ENCODE peak calls at places on chromosomes 2 and 18, in ten cellular contexts. C, O, R, J, I, A, N, U, M and D are unnamed samples. For H3K9me3, the result is how much of the 10 kb centered on the place peaks cover.

GRCh38 chr2:150572961-150573395 is 85.5 kb upstream of the RND3 start:
- DNase-seq in I (no peak), M (no peak), C (no peak), A (no peak), U (peak), R (no peak), O (no peak), N (no peak), J (no peak), D (no peak)

GRCh38 chr2:171763602-171764001 is 76.3 kb downstream of the DYNC1I2 start:
- DNase-seq in I (no peak), J (no peak), R (no peak), N (no peak), O (no peak), C (no peak), M (no peak), U (no peak), A (no peak), D (no peak)

GRCh38 chr2:217749009-217749408 is 253.8 kb downstream of the TNS1 start:
- DNase-seq in M (no peak), C (no peak), I (no peak), A (no peak), N (no peak), O (no peak), U (no peak), R (no peak), J (no peak), D (no peak)

GRCh38 chr2:212451786-212452200 is 86.8 kb downstream of the ERBB4 start:
- DNase-seq in J (peak), M (peak), N (peak), C (no peak), U (peak), R (no peak), O (peak), A (no peak), I (no peak), D (peak)

GRCh38 chr2:216316743-216317142 is 55.5 kb downstream of the MARCHF4 start:
- DNase-seq in M (no peak), I (no peak), N (peak), A (no peak), O (no peak), U (no peak), R (no peak), C (no peak), J (no peak), D (no peak)

GRCh38 chr2:214004463-214004862 is 406.4 kb upstream of the VWC2L start:
- DNase-seq in C (no peak), U (no peak), J (no peak), A (no peak), I (no peak), M (no peak), O (no peak), N (no peak), R (no peak), D (no peak)

GRCh38 chr2:85385746-85386145 is 24.4 kb downstream of the CAPG start:
- DNase-seq in N (no peak), I (no peak), C (no peak), M (no peak), U (no peak), A (no peak), J (no peak), R (no peak), O (no peak), D (no peak)

GRCh38 chr2:138948070-138948539 is 167.9 kb upstream of the NXPH2 start:
- DNase-seq in R (no peak), A (no peak), C (peak), I (no peak), J (peak), M (no peak), O (peak), N (no peak), U (peak), D (peak)

GRCh38 chr2:43642363-43642762 is 5.3 kb downstream of the PLEKHH2 start:
- DNase-seq in J (no peak), M (no peak), N (no peak), C (no peak), A (no peak), I (no peak), U (no peak), R (no peak), O (no peak), D (no peak)

GRCh38 chr2:61510674-61511671 is 27.2 kb downstream of the XPO1 start:
- DNase-seq in J (no peak), A (no peak), M (no peak), I (no peak), N (no peak), U (no peak), C (no peak), O (no peak), R (no peak), D (no peak)

GRCh38 chr2:62333961-62334360 is 138.0 kb downstream of the B3GNT2 start:
- DNase-seq in R (no peak), A (peak), J (no peak), I (no peak), M (no peak), N (no peak), C (no peak), O (no peak), U (no peak), D (no peak)

GRCh38 chr18:51578403-51578980 is 381.0 kb upstream of the MEX3C start:
- DNase-seq in N (no peak), U (no peak), C (no peak), M (no peak), J (no peak), A (no peak), R (no peak), I (no peak), O (no peak), D (no peak)

GRCh38 chr18:54626779-54627178 is 35.7 kb downstream of the DYNAP start:
- DNase-seq in U (no peak), J (no peak), A (no peak), M (no peak), I (no peak), N (no peak), R (no peak), O (no peak), C (no peak), D (no peak)

GRCh38 chr18:34631071-34631470 is 79.0 kb upstream of the DTNA start:
- DNase-seq in I (no peak), J (no peak), M (no peak), C (no peak), O (no peak), R (no peak), A (no peak), U (no peak), N (no peak), D (peak)

GRCh38 chr2:240204431-240205276 is 64.2 kb upstream of the OTOS start:
- DNase-seq in U (no peak), A (no peak), R (no peak), M (no peak), J (no peak), O (no peak), I (no peak), N (no peak), C (no peak), D (no peak)

GRCh38 chr2:78994789-78995188 is 30.7 kb upstream of the REG3G start:
- DNase-seq in J (no peak), N (no peak), R (no peak), M (no peak), O (peak), U (no peak), C (no peak), I (no peak), A (no peak), D (no peak)

GRCh38 chr2:152383702-152384101 is 48.7 kb downstream of the FMNL2 start:
- DNase-seq in U (no peak), M (no peak), I (no peak), A (no peak), N (no peak), J (peak), C (no peak), O (no peak), R (no peak), D (no peak)

GRCh38 chr2:27907547-27907946 is 17.0 kb downstream of the BABAM2 start:
- DNase-seq in O (no peak), M (no peak), C (no peak), R (no peak), N (no peak), U (no peak), I (no peak), A (no peak), J (no peak), D (no peak)

GRCh38 chr18:36454848-36455458 is 157.4 kb downstream of the FHOD3 start:
- DNase-seq in J (no peak), M (no peak), A (no peak), I (no peak), C (no peak), N (no peak), U (no peak), O (no peak), R (no peak), D (no peak)

GRCh38 chr2:58432491-58433166 is 191.5 kb upstream of the FANCL start:
- DNase-seq in O (no peak), R (no peak), I (no peak), N (no peak), A (no peak), U (no peak), J (no peak), M (no peak), C (no peak), D (no peak)

GRCh38 chr18:8654482-8655451 is 45.5 kb downstream of the RAB12 start:
- DNase-seq in M (no peak), U (no peak), C (no peak), A (peak), O (no peak), J (peak), R (no peak), N (peak), I (no peak), D (peak)

GRCh38 chr18:53819671-53820070 is 404.8 kb downstream of the MBD2 start:
- DNase-seq in O (no peak), R (no peak), J (no peak), I (no peak), A (no peak), N (no peak), U (no peak), M (no peak), C (no peak), D (no peak)

GRCh38 chr18:23617412-23618009 is 31.2 kb upstream of the NPC1 start:
- DNase-seq in U (no peak), N (no peak), A (no peak), I (no peak), R (no peak), J (no peak), C (no peak), M (no peak), O (no peak), D (no peak)

GRCh38 chr2:40130251-40130994 is 321.5 kb downstream of the SLC8A1 start:
- DNase-seq in I (no peak), N (no peak), A (peak), C (no peak), M (no peak), R (no peak), U (no peak), J (peak), O (no peak), D (no peak)

GRCh38 chr18:44130365-44130942 is 550.2 kb upstream of the SETBP1 start:
- DNase-seq in I (no peak), C (no peak), A (peak), O (peak), J (peak), U (no peak), R (no peak), N (peak), M (peak), D (peak)

GRCh38 chr2:181397331-181397730 is 59.9 kb upstream of the ITGA4 start:
- DNase-seq in C (no peak), U (no peak), J (no peak), A (no peak), O (no peak), R (no peak), N (no peak), I (no peak), M (no peak), D (no peak)

GRCh38 chr2:206289391-206289790 is 14.9 kb downstream of the ZDBF2 start:
- DNase-seq in A (no peak), U (no peak), R (no peak), M (no peak), I (no peak), N (no peak), O (no peak), J (no peak), C (no peak), D (no peak)

GRCh38 chr2:64400733-64401500 is 53.0 kb upstream of the LGALSL start:
- DNase-seq in I (no peak), R (peak), N (no peak), A (no peak), M (no peak), O (no peak), C (no peak), U (no peak), J (no peak), D (no peak)

GRCh38 chr18:45342166-45342565 is 273.1 kb upstream of the SLC14A2 start:
- DNase-seq in C (no peak), M (no peak), I (no peak), U (no peak), R (no peak), O (no peak), N (no peak), A (no peak), J (no peak), D (no peak)

GRCh38 chr18:45337477-45337876 is 277.8 kb upstream of the SLC14A2 start:
- DNase-seq in N (no peak), R (no peak), O (no peak), I (no peak), M (no peak), U (no peak), C (no peak), J (no peak), A (no peak), D (no peak)

GRCh38 chr18:45341454-45341853 is 273.8 kb upstream of the SLC14A2 start:
- DNase-seq in C (no peak), O (no peak), U (no peak), A (no peak), M (no peak), J (no peak), R (no peak), I (no peak), N (no peak), D (no peak)

GRCh38 chr18:45340884-45341283 is 274.4 kb upstream of the SLC14A2 start:
- DNase-seq in J (no peak), M (no peak), O (no peak), I (no peak), A (no peak), C (no peak), R (no peak), U (no peak), N (no peak), D (no peak)

DNA sequence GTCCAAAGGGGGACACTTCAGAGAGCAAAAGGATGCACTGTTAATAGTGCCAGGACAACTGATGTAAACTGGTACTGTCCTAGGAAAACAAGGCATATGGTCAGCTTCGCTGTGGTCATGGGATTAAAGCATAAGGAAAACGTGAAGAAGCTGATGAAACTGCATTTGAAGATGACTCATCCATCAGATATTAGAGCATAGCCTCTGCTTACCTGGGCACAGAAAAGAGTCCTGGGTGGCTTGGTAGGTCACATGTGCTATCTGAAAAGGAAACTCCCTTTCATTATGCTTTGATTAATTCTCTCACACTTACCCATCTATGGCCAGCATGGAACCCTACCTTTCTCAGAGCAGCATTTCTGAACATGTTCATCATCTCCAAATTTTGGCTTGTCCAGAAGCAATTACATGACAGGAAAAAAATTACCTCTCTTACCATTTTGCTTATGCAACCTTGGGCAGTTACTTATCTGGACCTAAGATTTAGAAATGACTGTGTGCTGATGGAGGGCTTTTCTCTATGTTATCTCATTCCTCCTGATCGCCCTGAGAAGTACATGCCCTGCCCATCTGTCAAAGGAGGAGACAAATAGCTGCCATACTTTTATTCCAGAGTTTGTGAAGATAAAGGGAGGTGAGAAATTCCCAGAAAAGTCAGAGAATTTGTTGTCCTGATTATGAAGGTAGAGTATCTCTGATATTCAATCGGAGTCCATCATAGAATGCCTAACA is 275.3 kb upstream of the SLC14A2 start:
- DNase-seq in U (no peak), C (no peak), M (no peak), I (no peak), N (no peak), R (no peak), O (no peak), A (no peak), J (no peak), D (no peak)
- H3K9me3 ChIP-seq in U (under half), C (under half), M (under half), I (under half), N (under half), R (under half), O (under half), A (under half), J (under half), D (under half)

GRCh38 chr2:5145801-5146200 is 546.4 kb upstream of the SOX11 start:
- DNase-seq in R (no peak), I (no peak), O (no peak), C (no peak), M (no peak), U (no peak), J (no peak), N (no peak), A (no peak), D (no peak)

GRCh38 chr2:5150871-5151270 is 541.3 kb upstream of the SOX11 start:
- DNase-seq in N (no peak), M (no peak), I (no peak), R (no peak), J (no peak), A (no peak), U (no peak), O (no peak), C (no peak), D (no peak)

GRCh38 chr2:5144159-5144558 is 548.0 kb upstream of the SOX11 start:
- DNase-seq in O (no peak), C (no peak), A (no peak), N (no peak), M (no peak), R (no peak), I (no peak), U (no peak), J (no peak), D (no peak)

GRCh38 chr2:5145053-5145452 is 547.1 kb upstream of the SOX11 start:
- DNase-seq in N (no peak), R (no peak), A (no peak), M (no peak), J (no peak), U (no peak), I (no peak), C (no peak), O (no peak), D (no peak)

DNA sequence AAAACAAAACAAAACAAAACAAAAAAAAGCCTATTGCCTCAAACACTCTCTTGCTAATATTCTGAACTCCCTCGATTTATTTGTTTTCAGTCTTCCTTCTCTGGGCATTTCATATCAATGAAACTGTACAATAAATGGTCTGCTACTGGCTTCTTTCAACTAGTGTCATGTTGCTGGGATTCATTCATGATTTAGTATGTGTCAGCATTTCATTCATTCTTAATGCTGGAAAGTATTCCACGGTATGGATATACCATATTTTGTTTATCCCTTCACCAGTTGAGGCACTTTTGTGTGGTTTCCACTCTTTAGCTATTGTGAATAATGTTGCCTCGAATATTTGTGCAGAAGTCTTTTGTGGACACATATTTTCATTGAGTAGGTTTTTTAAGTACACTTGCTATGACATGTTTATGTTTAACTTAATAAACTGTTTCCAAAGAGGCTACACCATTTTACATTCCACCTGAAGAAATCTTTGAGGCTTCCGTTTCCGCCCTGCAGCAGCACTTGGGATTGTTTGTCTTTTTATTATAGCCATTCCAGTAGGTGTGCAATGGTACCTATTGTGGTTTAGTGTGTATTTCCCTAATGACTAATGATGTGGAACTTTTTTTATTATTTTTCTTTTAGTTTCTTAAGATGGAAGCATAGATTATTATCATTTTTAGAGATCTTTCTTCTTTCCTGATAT is 543.6 kb upstream of the SOX11 start:
- DNase-seq in J (no peak), R (no peak), A (no peak), U (no peak), I (no peak), C (no peak), M (no peak), O (no peak), N (no peak), D (no peak)
- H3K9me3 ChIP-seq in J (under half), R (under half), A (under half), U (under half), I (under half), C (under half), M (under half), O (under half), N (under half), D (under half)

DNA sequence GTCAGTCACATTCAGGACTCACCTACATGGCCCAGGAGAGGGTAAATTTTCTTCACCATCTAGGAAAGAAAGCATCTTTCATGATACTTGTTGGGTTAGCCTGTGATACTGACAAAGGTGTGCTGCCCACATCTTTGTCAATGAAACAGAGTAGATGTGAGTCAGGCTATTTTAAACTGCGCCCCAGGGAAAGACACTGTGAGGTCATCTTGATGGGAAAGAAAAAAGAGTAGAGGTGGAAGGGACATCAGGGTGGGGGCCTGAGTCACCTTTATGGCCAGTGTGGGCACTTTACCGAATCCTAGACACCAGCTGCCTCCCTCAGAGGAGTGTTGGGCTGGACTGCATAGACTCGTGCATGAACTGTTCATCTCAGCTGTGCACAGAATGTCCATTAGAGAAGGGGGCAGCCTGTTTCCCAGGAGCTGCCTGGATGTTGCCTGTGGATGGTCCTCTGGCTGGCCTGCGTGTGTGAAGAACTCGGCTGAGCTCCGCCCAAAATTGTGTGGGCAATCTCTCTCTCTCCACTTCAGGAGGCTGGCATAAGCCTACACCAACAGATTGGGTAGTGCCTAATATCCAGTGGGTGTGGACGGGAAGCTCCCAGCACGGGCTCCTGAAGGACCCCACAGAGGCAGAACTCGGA is 278.7 kb upstream of the PXDN start:
- DNase-seq in U (no peak), M (no peak), R (no peak), C (no peak), J (no peak), N (no peak), I (no peak), O (no peak), A (no peak), D (no peak)
- H3K9me3 ChIP-seq in U (under half), M (under half), R (under half), C (under half), J (under half), N (under half), I (under half), O (under half), A (under half), D (under half)

GRCh38 chr18:63399300-63399699 is 23.0 kb downstream of the VPS4B start:
- DNase-seq in J (no peak), I (no peak), A (no peak), R (no peak), M (no peak), U (no peak), C (no peak), N (no peak), O (no peak), D (no peak)

GRCh38 chr18:63395503-63395902 is 26.8 kb downstream of the VPS4B start:
- DNase-seq in U (no peak), R (no peak), I (no peak), A (no peak), M (no peak), O (no peak), J (no peak), N (no peak), C (no peak), D (no peak)

GRCh38 chr18:63397349-63397748 is 24.9 kb downstream of the VPS4B start:
- DNase-seq in R (no peak), C (no peak), J (no peak), O (no peak), M (no peak), I (no peak), A (no peak), N (no peak), U (no peak), D (no peak)

DNA sequence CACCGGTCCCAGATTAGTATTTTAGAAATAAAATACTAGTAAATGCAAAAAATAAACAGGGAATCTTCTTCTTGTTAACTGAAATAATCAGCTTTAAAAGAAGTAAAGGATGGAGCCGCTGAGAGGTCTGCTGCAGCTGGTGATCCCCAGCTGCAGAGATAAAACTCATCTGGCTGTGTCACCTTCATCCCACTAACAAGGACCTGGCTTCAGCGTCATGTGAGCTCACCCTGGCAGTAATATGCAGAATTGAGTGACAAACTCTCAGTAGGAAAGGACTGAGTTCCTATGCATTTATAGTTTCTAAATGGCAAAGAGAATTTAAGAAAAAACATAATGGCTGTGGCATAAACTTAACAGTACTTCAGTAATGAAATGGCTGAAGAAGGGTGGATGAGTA is 27.3 kb downstream of the VPS4B start:
- DNase-seq in A (no peak), J (no peak), I (no peak), N (no peak), O (no peak), R (no peak), U (no peak), M (no peak), C (no peak), D (no peak)
- H3K9me3 ChIP-seq in A (under half), J (under half), I (under half), N (under half), O (under half), R (under half), U (under half), M (under half), C (under half), D (under half)